ENCODE peak calls at places on chromosomes 11 and 22, in five cellular contexts. D is mucosa of gallbladder, R is fibroblast of the aortic adventitia, X is NCI-H345, B is left ventricle myocardium superior. S is an unnamed sample.

GRCh38 chr11:22516136-22516535 is 109.5 kb downstream of the FANCF start:
- DNase-seq in R (no peak), D (no peak), B (no peak), X (no peak), S (no peak)

GRCh38 chr11:73989156-73989555 is 6.5 kb upstream of the UCP2 start:
- DNase-seq in X (no peak), B (no peak), D (no peak), R (no peak), S (no peak)

GRCh38 chr11:62195945-62196344 is 5.9 kb downstream of the SCGB1D1 start:
- DNase-seq in X (no peak), D (no peak), B (no peak), R (no peak), S (no peak)

GRCh38 chr11:2736577-2737225 is 36.9 kb upstream of the KCNQ1OT1 start:
- DNase-seq in R (no peak), D (no peak), X (no peak), B (no peak), S (no peak)

GRCh38 chr11:29025001-29025400 is 916.8 kb downstream of the METTL15 start:
- DNase-seq in D (no peak), B (no peak), R (no peak), X (no peak), S (no peak)

GRCh38 chr11:78961186-78961782 is 386.6 kb upstream of the NARS2 start:
- DNase-seq in B (no peak), R (peak), X (peak), D (no peak), S (peak)

GRCh38 chr22:22125028-22125578 is 119.5 kb upstream of the VPREB1 start:
- DNase-seq in B (no peak), D (no peak), R (no peak), X (no peak), S (no peak)

GRCh38 chr11:43924112-43924855 is 18.2 kb upstream of the C11orf96 start:
- DNase-seq in X (no peak), D (no peak), B (no peak), R (no peak), S (peak)

GRCh38 chr11:45369294-45369693 is 83.2 kb upstream of the SYT13 start:
- DNase-seq in X (no peak), R (no peak), D (no peak), B (no peak), S (no peak)

GRCh38 chr22:44396021-44396726 is 83.4 kb upstream of the SHISAL1 start:
- DNase-seq in R (no peak), X (no peak), B (no peak), D (no peak), S (peak)

GRCh38 chr22:49203863-49204598 is 623.6 kb downstream of the BRD1 start:
- DNase-seq in X (no peak), R (no peak), D (no peak), B (no peak), S (peak)

GRCh38 chr11:125170406-125171031 is 6.0 kb downstream of the PKNOX2 start:
- DNase-seq in D (no peak), B (peak), R (peak), X (no peak), S (peak)

GRCh38 chr11:104073950-104074349 is 37.5 kb downstream of the DDI1 start:
- DNase-seq in X (no peak), B (no peak), D (no peak), R (peak), S (no peak)

GRCh38 chr11:64165482-64165841 is 451 bp downstream of the MACROD1 start:
- DNase-seq in B (no peak), D (no peak), R (no peak), X (no peak), S (no peak)

GRCh38 chr11:11349870-11350325 is 3.2 kb downstream of the CSNK2A3 start:
- DNase-seq in D (peak), B (no peak), X (no peak), R (peak), S (no peak)

GRCh38 chr22:40764743-40765441 is 54.3 kb downstream of the SLC25A17 start:
- DNase-seq in D (no peak), X (no peak), B (no peak), R (no peak), S (no peak)

GRCh38 chr11:86692317-86692716 is 19.9 kb upstream of the ME3 start:
- DNase-seq in D (no peak), X (no peak), R (peak), B (no peak), S (no peak)

GRCh38 chr11:99791354-99791753 is 770.6 kb downstream of the CNTN5 start:
- DNase-seq in B (no peak), X (no peak), D (no peak), R (no peak), S (no peak)

GRCh38 chr22:28911279-28911640 is 27.9 kb downstream of the ZNRF3 start:
- DNase-seq in B (no peak), R (no peak), X (no peak), D (no peak), S (no peak)

GRCh38 chr22:34427436-34427835 is 507.2 kb upstream of the LARGE1 start:
- DNase-seq in D (no peak), R (no peak), B (no peak), X (no peak), S (no peak)

GRCh38 chr11:110295487-110296225 is 758 bp downstream of the RDX start:
- DNase-seq in R (peak), D (peak), B (peak), X (peak), S (peak)

GRCh38 chr11:34509336-34509902 is 4.2 kb downstream of the ELF5 start:
- DNase-seq in R (no peak), D (no peak), B (no peak), X (no peak), S (no peak)

GRCh38 chr11:103604310-103604709 is 432.1 kb upstream of the DDI1 start:
- DNase-seq in D (no peak), B (no peak), X (no peak), R (no peak), S (no peak)

GRCh38 chr11:120182357-120182756 is 28.5 kb upstream of the OAF start:
- DNase-seq in R (no peak), B (no peak), D (peak), X (no peak), S (no peak)

GRCh38 chr11:79094601-79095000 is 346.2 kb downstream of the TENM4 start:
- DNase-seq in D (no peak), B (no peak), R (no peak), X (no peak), S (peak)

GRCh38 chr22:28810839-28811491 is 10.6 kb upstream of the XBP1 start:
- DNase-seq in B (no peak), R (no peak), X (no peak), D (peak), S (no peak)

GRCh38 chr11:101913631-101914030 is 1.2 kb upstream of the CEP126 start:
- DNase-seq in D (no peak), X (no peak), R (no peak), B (no peak), S (no peak)

GRCh38 chr11:112364962-112365481 is 104.4 kb upstream of the PLET1 start:
- DNase-seq in R (peak), X (no peak), D (peak), B (no peak), S (no peak)

GRCh38 chr22:41664951-41665350 is 23.7 kb downstream of the SNU13 start:
- DNase-seq in X (no peak), R (no peak), B (no peak), D (no peak), S (no peak)

GRCh38 chr11:124108158-124108557 is 7.1 kb upstream of the VWA5A start:
- DNase-seq in R (peak), B (no peak), D (no peak), X (no peak), S (peak)

GRCh38 chr11:114263510-114264170 is 32.6 kb upstream of the NNMT start:
- DNase-seq in X (no peak), B (no peak), R (no peak), D (no peak), S (no peak)

GRCh38 chr11:62497132-62497915 is 49.3 kb downstream of the AHNAK start:
- DNase-seq in D (no peak), R (peak), B (peak), X (peak), S (peak)

GRCh38 chr11:65619281-65619928 is 3.8 kb downstream of the PCNX3 start:
- DNase-seq in B (peak), X (no peak), D (no peak), R (no peak), S (no peak)

GRCh38 chr11:11459578-11459977 is 106.5 kb upstream of the CSNK2A3 start:
- DNase-seq in B (no peak), R (no peak), X (no peak), D (no peak), S (no peak)

S was measured in endodermal cell.